ENCODE peak calls at places on chromosomes 12 and 14, in seven cellular contexts. Y, Z, O, Q, G, H and M are unnamed samples.

GRCh38 chr14:103889313-103890051 is 38.8 kb upstream of the TDRD9 start:
- DNase-seq in O (peak), Y (no peak), G (no peak), Q (no peak), H (no peak), Z (no peak), M (no peak)

GRCh38 chr12:29460082-29460481 is 37.4 kb downstream of the OVCH1 start:
- DNase-seq in G (no peak), O (no peak), Q (no peak), Y (no peak), Z (no peak), H (no peak), M (no peak)

GRCh38 chr14:77027538-77028383 is 747 bp downstream of the IRF2BPL start:
- DNase-seq in H (peak), Q (no peak), Y (peak), Z (peak), O (peak), G (no peak), M (peak)

GRCh38 chr12:52250048-52250990 is 17.3 kb downstream of the KRT7 start:
- DNase-seq in O (no peak), Q (no peak), Z (no peak), Y (peak), H (no peak), G (no peak), M (no peak)

GRCh38 chr14:40920380-40920779 is 686.3 kb upstream of the LRFN5 start:
- DNase-seq in H (no peak), Z (no peak), Q (no peak), Y (no peak), O (no peak), G (no peak), M (no peak)

GRCh38 chr12:116601524-116601923 is 42.3 kb downstream of the MAP1LC3B2 start:
- DNase-seq in Z (peak), Q (no peak), O (no peak), Y (no peak), G (no peak), H (no peak), M (no peak)

GRCh38 chr12:49296034-49296835 is 1.3 kb downstream of the PRPH start:
- DNase-seq in O (peak), G (no peak), Q (peak), Z (no peak), Y (peak), H (no peak), M (peak)

GRCh38 chr14:53767566-53767965 is 189.1 kb downstream of the BMP4 start:
- DNase-seq in Q (no peak), Z (no peak), G (no peak), O (no peak), Y (no peak), H (no peak), M (no peak)

GRCh38 chr12:120103044-120103338 is 13.6 kb downstream of the RAB35 start:
- DNase-seq in H (no peak), G (no peak), Z (no peak), O (no peak), Q (no peak), Y (no peak), M (no peak)

GRCh38 chr14:89384023-89384422 is 33.0 kb downstream of the FOXN3 start:
- DNase-seq in Z (no peak), H (no peak), Q (no peak), Y (no peak), G (no peak), O (no peak), M (no peak)